ENCODE peak calls at places on chromosomes 3 and 15, in ten cellular contexts. B is neural progenitor cell; A is uterus; E is left ventricle myocardium inferior; X is A549; V is CD8-positive, alpha-beta memory T cell; C is mammary epithelial cell; U is thoracic aorta; F is SJSA1; Q is MM.1S. L is an unnamed sample.

GRCh38 chr3:44509985-44510360 is 32.5 kb upstream of the ZNF445 start:
- DNase-seq in Q (peak; percentile 55), A (no peak), X (peak; percentile 12), C (peak; percentile 10), B (no peak), E (no peak), V (no peak), U (no peak), F (no peak), L (no peak)

GRCh38 chr3:359672-360071 is 163.1 kb downstream of the CHL1 start:
- DNase-seq in U (no peak), C (no peak), A (no peak), Q (no peak), V (no peak), X (no peak), F (no peak), E (no peak), B (no peak), L (no peak)

GRCh38 chr3:30951806-30952205 is 57.3 kb upstream of the GADL1 start:
- DNase-seq in U (no peak), X (no peak), V (no peak), F (no peak), C (no peak), A (no peak), Q (no peak), E (no peak), B (no peak), L (no peak)

GRCh38 chr3:101038393-101038792 is 45.2 kb upstream of the ABI3BP start:
- DNase-seq in X (no peak), F (no peak), E (no peak), U (no peak), V (no peak), Q (peak; percentile 30), C (peak; percentile 38), B (no peak), A (no peak), L (no peak)

GRCh38 chr3:55128201-55128870 is 200.5 kb upstream of the LRTM1 start:
- DNase-seq in C (no peak), V (no peak), B (peak; percentile 31), Q (no peak), X (no peak), U (no peak), E (no peak), A (no peak), F (no peak), L (no peak)

GRCh38 chr3:46918202-46918601 is 40.7 kb downstream of the PTH1R start:
- DNase-seq in A (no peak), Q (no peak), C (no peak), F (no peak), E (no peak), B (no peak), X (no peak), U (no peak), V (no peak), L (no peak)

GRCh38 chr15:75202251-75203016 is 752 bp downstream of the C15orf39 start:
- DNase-seq in E (peak; percentile 82), X (peak; percentile 72), U (peak; percentile 42), B (peak; percentile 80), Q (peak; percentile 82), F (peak; percentile 78), V (peak; percentile 76), A (peak; percentile 70), C (peak; percentile 68), L (peak; percentile 91)

GRCh38 chr15:72196409-72197044 is 1.1 kb downstream of the GRAMD2A start:
- DNase-seq in C (peak; percentile 49), E (no peak), U (no peak), A (no peak), Q (no peak), B (no peak), V (no peak), X (peak; percentile 35), F (no peak), L (no peak)

GRCh38 chr15:35674873-35675781 is 129.2 kb upstream of the DPH6 start:
- DNase-seq in B (no peak), U (no peak), V (no peak), X (no peak), A (no peak), F (no peak), C (no peak), Q (no peak), E (no peak), L (no peak)

GRCh38 chr3:149179225-149179624 is 42.4 kb downstream of the CP start:
- DNase-seq in X (peak; percentile 20), A (no peak), U (no peak), C (peak; percentile 37), E (no peak), Q (no peak), V (no peak), B (no peak), F (no peak), L (no peak)

GRCh38 chr15:45307230-45307924 is 55.3 kb downstream of the SLC28A2 start:
- DNase-seq in C (peak; percentile 40), V (no peak), E (no peak), U (no peak), A (no peak), F (no peak), X (peak; percentile 23), B (peak; percentile 5), Q (peak; percentile 51), L (no peak)

GRCh38 chr3:194851941-194852340 is 166.3 kb downstream of the FAM43A start:
- DNase-seq in B (no peak), C (no peak), F (no peak), A (no peak), Q (no peak), E (no peak), X (no peak), U (no peak), V (no peak), L (no peak)

GRCh38 chr15:78708713-78709112 is 67.7 kb upstream of the CHRNB4 start:
- DNase-seq in C (no peak), B (no peak), A (no peak), X (no peak), U (no peak), Q (no peak), V (no peak), E (no peak), F (no peak), L (no peak)

GRCh38 chr15:78697449-78697848 is 56.4 kb upstream of the CHRNB4 start:
- DNase-seq in E (no peak), Q (no peak), F (no peak), V (no peak), A (no peak), C (no peak), U (no peak), B (no peak), X (no peak), L (no peak)

DNA sequence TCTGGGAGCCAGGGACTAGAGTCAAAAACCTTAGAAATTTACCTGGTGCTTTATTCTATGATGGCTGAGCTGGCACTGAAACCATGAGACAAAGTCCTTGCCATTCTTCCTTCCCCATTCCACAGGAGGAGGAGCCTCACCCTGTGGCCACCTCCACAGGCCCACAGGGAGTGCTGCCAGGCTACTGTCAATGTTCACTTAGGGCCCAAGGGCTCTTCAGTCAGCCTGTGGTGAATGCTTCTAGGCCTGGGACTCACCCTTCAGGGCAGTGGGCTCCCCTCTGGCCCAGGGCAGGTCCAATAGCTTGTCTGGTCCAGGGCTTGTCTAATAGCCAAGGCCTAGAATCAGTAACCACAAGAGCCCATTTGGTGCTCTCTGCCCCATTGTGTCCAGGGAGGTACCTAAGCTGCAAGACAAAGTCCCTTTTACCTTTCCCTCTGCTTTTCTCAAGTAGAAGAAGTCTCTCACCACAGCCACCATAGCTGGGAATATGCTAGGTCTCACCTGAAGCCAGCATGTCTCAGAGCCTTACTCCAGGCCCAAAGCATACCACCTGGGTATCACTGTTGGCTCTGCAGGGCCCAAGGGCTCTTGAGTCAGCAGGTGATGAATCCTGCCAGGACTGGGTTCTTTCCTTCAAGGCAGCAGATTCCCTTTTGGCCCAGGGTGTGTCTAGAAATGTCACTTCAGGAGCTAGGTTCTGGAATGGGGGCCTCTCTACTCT is 61.8 kb upstream of the CHRNB4 start:
- DNase-seq in Q (no peak), U (no peak), V (no peak), C (peak; percentile 21), X (no peak), B (no peak), A (no peak), F (no peak), E (no peak), L (no peak)
- H3K4me1 ChIP-seq in Q (peaks cover 17% of the 10 kb centered on the region), U (no peaks in the 10 kb centered on the region), V (no peaks in the 10 kb centered on the region), C (no peaks in the 10 kb centered on the region), X (no peaks in the 10 kb centered on the region), B (no peaks in the 10 kb centered on the region), A (no peaks in the 10 kb centered on the region), F (no peaks in the 10 kb centered on the region), E (no peaks in the 10 kb centered on the region), L (no peaks in the 10 kb centered on the region)

DNA sequence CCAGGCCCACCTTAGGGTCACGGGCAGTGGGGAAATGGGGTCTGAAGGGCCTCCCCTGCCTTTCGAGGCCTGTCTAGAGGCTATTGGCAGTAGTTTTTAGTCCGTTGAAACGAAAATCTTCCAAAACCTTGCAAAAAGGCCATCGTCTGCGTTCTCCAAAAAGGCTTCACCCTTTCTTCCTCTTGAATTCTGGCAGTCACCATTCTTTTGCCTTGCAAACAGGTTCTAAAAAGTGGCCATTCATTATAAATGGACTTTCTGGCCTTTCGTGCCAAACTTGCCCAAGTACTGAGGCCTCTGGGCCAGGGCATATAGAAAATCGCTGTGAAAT is 367 bp upstream of the TARS3 start:
- DNase-seq in F (no peak), X (no peak), A (no peak), B (no peak), E (no peak), V (no peak), U (no peak), Q (no peak), C (no peak), L (no peak)
- H3K4me3 ChIP-seq in F (no peak overlapping the region), X (peak overlapping the region; percentile 32), A (no peak overlapping the region), B (no peak overlapping the region), E (peak overlapping the region; percentile 88), V (no peak overlapping the region), U (peak overlapping the region; percentile 97), Q (peak overlapping the region; percentile 26), C (peak overlapping the region; percentile 24), L (peak overlapping the region; percentile 84)

DNA sequence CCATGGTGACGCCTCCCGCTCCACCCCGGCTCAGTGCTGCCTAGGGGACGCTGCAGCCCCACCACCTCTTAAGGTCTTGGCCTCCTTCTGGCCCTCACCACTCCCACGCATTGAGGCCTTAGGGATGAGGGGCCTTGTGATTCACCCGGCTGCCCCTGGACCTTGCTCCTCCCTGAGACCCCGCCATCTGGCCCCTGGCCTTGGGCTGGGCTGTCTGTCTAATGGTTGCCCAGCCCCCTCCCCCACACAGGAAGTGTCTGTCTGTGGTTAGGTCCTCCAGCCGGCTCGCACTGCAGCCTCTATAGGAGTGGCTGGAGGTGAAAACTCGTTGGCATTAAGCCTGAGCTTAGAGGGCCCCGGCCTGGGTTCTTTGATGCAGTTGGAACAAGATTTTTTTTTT is 21.5 kb upstream of the MTHFS start:
- DNase-seq in X (no peak), Q (no peak), U (no peak), C (no peak), F (no peak), B (peak; percentile 53), V (no peak), E (no peak), A (no peak), L (no peak)
- H3K9me3 ChIP-seq in X (peaks cover 83% of the 10 kb centered on the region), Q (peaks cover 3% of the 10 kb centered on the region), U (peaks cover 68% of the 10 kb centered on the region), C (peaks cover 45% of the 10 kb centered on the region), F (peaks cover 39% of the 10 kb centered on the region), B (no peaks in the 10 kb centered on the region), V (peaks cover 41% of the 10 kb centered on the region), E (peaks cover 89% of the 10 kb centered on the region), A (peaks cover 41% of the 10 kb centered on the region), L (peaks cover 69% of the 10 kb centered on the region)

DNA sequence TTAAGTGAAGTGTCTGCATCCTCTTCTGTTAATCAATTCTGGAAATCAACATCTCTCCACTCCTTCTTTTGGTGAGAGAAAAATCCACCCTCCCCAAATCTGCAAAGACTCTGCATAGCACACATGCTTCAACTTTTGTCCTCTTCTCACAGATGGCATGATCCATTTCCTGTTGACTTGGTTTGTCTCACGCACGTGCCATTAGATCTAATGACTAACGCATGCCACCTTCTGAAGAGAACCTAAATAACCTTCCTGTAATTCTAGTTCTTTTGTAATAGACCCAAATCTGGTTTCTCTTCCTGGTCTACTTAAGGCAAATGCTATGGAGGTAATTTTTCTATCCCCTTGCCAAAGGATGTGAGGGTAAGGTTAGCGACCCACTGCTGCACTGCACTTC is 51.0 kb upstream of the ATOSA start:
- DNase-seq in A (no peak), Q (peak; percentile 91), F (no peak), U (no peak), E (no peak), C (peak; percentile 22), X (peak; percentile 35), B (no peak), V (peak; percentile 5), L (no peak)
- H3K4me1 ChIP-seq in A (no peaks in the 10 kb centered on the region), Q (peaks cover 65% of the 10 kb centered on the region), F (peaks cover 13% of the 10 kb centered on the region), U (peaks cover 7% of the 10 kb centered on the region), E (peaks cover 38% of the 10 kb centered on the region), C (peaks cover 19% of the 10 kb centered on the region), X (peaks cover 3% of the 10 kb centered on the region), B (no peaks in the 10 kb centered on the region), V (peaks cover 13% of the 10 kb centered on the region), L (peaks cover 13% of the 10 kb centered on the region)

L was measured in upper lobe of right lung.